ENCODE peak calls at places on chromosomes 5 and 9, in four cellular contexts. E is GM12878, Y is HCT116, B is K562. I is an unnamed sample.
A peak's percentile ranks its signal among the peaks of the same experiment; 100 is the strongest.

GRCh38 chr5:59845733-59846132 is 47.8 kb downstream of the PDE4D start:
- DNase-seq in E (no peak), Y (no peak), B (no peak), I (no peak)

GRCh38 chr9:107749787-107750444 is 260.3 kb upstream of the KLF4 start:
- DNase-seq in E (no peak), Y (peak; percentile 85), B (peak; percentile 45), I (no peak)

GRCh38 chr9:131098391-131099087 is 2.2 kb downstream of the AIF1L start:
- DNase-seq in E (no peak), Y (no peak), B (no peak), I (no peak)

GRCh38 chr5:172846249-172846648 is 12.2 kb downstream of the ERGIC1 start:
- DNase-seq in E (no peak), Y (no peak), B (no peak), I (no peak)

GRCh38 chr5:150645070-150645700 is 4.7 kb downstream of the SYNPO start:
- DNase-seq in E (no peak), Y (no peak), B (no peak), I (no peak)

GRCh38 chr5:79800979-79801827 is 111.6 kb downstream of the CMYA5 start:
- DNase-seq in E (no peak), Y (no peak), B (no peak), I (no peak)

GRCh38 chr9:95772320-95773060 is 103.0 kb upstream of the ERCC6L2 start:
- DNase-seq in E (no peak), Y (no peak), B (no peak), I (peak; percentile 64)

GRCh38 chr5:96302174-96302738 is 130.8 kb downstream of the PCSK1 start:
- DNase-seq in E (no peak), Y (no peak), B (no peak), I (peak; percentile 5)

GRCh38 chr9:83699615-83700014 is 8.1 kb downstream of the UBQLN1 start:
- DNase-seq in E (no peak), Y (no peak), B (no peak), I (no peak)

GRCh38 chr9:117672397-117672796 is 31.8 kb upstream of the TLR4 start:
- DNase-seq in E (no peak), Y (no peak), B (no peak), I (no peak)

GRCh38 chr5:143448518-143448917 is 45.0 kb upstream of the NR3C1 start:
- DNase-seq in E (no peak), Y (peak; percentile 2), B (no peak), I (no peak)

GRCh38 chr5:4905674-4906528 is 234.2 kb upstream of the ADAMTS16 start:
- DNase-seq in E (no peak), Y (no peak), B (peak; percentile 16), I (peak; percentile 59)

GRCh38 chr9:107707419-107707837 is 217.9 kb upstream of the KLF4 start:
- DNase-seq in E (no peak), Y (no peak), B (no peak), I (no peak)

GRCh38 chr5:171795381-171795780 is 9.8 kb downstream of the SMIM23 start:
- DNase-seq in E (no peak), Y (no peak), B (no peak), I (no peak)

GRCh38 chr5:140382866-140383265 is 18.8 kb upstream of the ANKHD1 start:
- DNase-seq in E (no peak), Y (no peak), B (no peak), I (no peak)

GRCh38 chr5:96614110-96614691 is 48.0 kb upstream of the CAST start:
- DNase-seq in E (peak; percentile 25), Y (peak; percentile 79), B (peak; percentile 45), I (peak; percentile 54)

GRCh38 chr9:131994364-131995110 is 85.1 kb downstream of the MED27 start:
- DNase-seq in E (no peak), Y (no peak), B (no peak), I (no peak)

GRCh38 chr9:26163931-26164330 is 485.7 kb upstream of the TUSC1 start:
- DNase-seq in E (no peak), Y (no peak), B (no peak), I (no peak)

GRCh38 chr5:9726931-9727330 is 96.8 kb upstream of the TAS2R1 start:
- DNase-seq in E (no peak), Y (no peak), B (no peak), I (no peak)

GRCh38 chr5:15650266-15650665 is 150.3 kb downstream of the FBXL7 start:
- DNase-seq in E (no peak), Y (no peak), B (no peak), I (no peak)

GRCh38 chr5:134247411-134247810 is 21.5 kb upstream of the PPP2CA start:
- DNase-seq in E (no peak), Y (peak; percentile 54), B (no peak), I (no peak)

GRCh38 chr9:137797206-137798120 is 80.1 kb upstream of the CACNA1B start:
- DNase-seq in E (no peak), Y (no peak), B (no peak), I (no peak)

GRCh38 chr5:51072937-51073336 is 310.3 kb upstream of the ISL1 start:
- DNase-seq in E (no peak), Y (no peak), B (no peak), I (no peak)

GRCh38 chr9:72382405-72382804 is 17.4 kb upstream of the ZFAND5 start:
- DNase-seq in E (no peak), Y (no peak), B (no peak), I (no peak)

GRCh38 chr5:19855031-19855430 is 133.0 kb downstream of the CDH18 start:
- DNase-seq in E (no peak), Y (no peak), B (no peak), I (no peak)
- TF ChIP-seq EGR1 in E (no peak), Y (no peak), B (no peak), I (no peak)

GRCh38 chr5:57171818-57172465 is 1.9 kb upstream of the GPBP1 start:
- DNase-seq in E (no peak), Y (no peak), B (no peak), I (no peak)
- TF ChIP-seq EGR1 in E (no peak), Y (no peak), B (peak; percentile 26), I (no peak)

DNA sequence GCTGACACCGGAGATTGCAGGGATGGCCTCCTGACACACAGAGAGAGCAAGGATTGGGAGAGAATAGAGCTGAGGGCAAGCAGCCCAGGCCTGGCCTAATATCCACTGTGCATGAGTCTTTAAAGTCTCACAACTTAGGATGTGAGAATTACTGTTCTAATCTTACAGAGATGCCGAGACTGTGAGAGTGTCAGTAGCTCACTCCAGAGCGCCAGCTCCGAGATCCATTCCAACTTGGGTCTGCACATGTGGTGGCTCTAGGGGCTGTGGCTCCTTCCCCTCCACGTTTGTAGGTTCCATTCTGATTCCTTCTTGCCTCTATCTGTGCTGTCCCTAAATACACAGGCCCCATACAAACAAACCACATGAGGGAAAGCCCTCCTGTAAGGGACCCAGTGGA is 304.6 kb downstream of the MLLT3 start:
- DNase-seq in E (no peak), Y (no peak), B (no peak), I (no peak)
- TF ChIP-seq EGR1 in E (no peak), Y (no peak), B (no peak), I (no peak)

DNA sequence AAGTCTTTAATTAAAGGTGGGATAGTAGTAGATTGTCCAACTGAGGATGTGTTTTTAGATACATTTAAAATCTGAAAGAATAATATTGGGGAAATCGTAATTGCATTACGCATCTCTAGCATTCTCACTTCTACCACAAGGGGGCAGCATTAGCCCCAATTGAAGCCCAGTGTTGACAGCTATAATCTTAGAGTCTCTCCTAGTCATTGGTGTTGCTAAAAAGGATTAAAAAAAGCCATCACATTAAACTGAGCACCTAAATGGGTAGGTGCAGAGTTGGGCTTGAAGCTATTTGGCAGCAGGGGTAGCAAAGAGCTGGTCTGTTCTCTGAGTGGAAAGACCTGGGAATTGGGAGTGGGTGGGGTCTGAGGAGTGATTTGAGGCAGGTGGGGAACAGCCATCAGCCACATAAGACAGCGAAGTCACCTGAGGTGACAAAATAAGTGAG is 177.2 kb downstream of the OSTF1 start:
- DNase-seq in E (no peak), Y (peak; percentile 15), B (peak; percentile 23), I (peak; percentile 70)
- TF ChIP-seq EGR1 in E (no peak), Y (no peak), B (no peak), I (no peak)

I was measured in H1.